ENCODE peak calls at places on chromosomes 4 and X, in six cellular contexts. J, O, D, M, I and Q are unnamed samples.

GRCh38 chrX:133905305-133905704 is 80.1 kb downstream of the GPC3 start:
- DNase-seq in J (no peak), O (no peak), M (no peak), D (no peak), I (no peak), Q (no peak)

GRCh38 chr4:7313991-7314390 is 120.7 kb downstream of the PSAPL1 start:
- DNase-seq in M (no peak), O (no peak), J (no peak), D (no peak), I (no peak), Q (no peak)

GRCh38 chr4:84821064-84821463 is 145.4 kb downstream of the WDFY3 start:
- DNase-seq in J (no peak), M (no peak), D (no peak), O (no peak), I (no peak), Q (no peak)

GRCh38 chr4:11098461-11098860 is 330.2 kb downstream of the HS3ST1 start:
- DNase-seq in O (no peak), M (no peak), J (no peak), D (no peak), I (no peak), Q (no peak)

GRCh38 chr4:42357325-42357724 is 40.0 kb upstream of the SHISA3 start:
- DNase-seq in I (no peak), O (no peak), J (no peak), D (no peak), M (no peak), Q (no peak)

GRCh38 chr4:110516106-110516922 is 40.4 kb downstream of the ENPEP start:
- DNase-seq in J (peak), O (no peak), I (peak), M (peak), D (peak), Q (peak)

GRCh38 chrX:44223150-44223549 is 120.3 kb downstream of the EFHC2 start:
- DNase-seq in D (no peak), O (no peak), M (no peak), J (no peak), I (no peak), Q (peak)

GRCh38 chrX:134949271-134949670 is 41.5 kb upstream of the SMIM10 start:
- DNase-seq in M (no peak), I (no peak), O (no peak), D (no peak), J (no peak), Q (peak)

GRCh38 chr4:86523333-86523732 is 70.8 kb upstream of the PTPN13 start:
- DNase-seq in O (no peak), I (no peak), M (no peak), D (no peak), J (no peak), Q (no peak)

GRCh38 chrX:3550160-3550765 is 163.2 kb downstream of the PRKX start:
- DNase-seq in I (no peak), J (peak), M (no peak), D (no peak), O (no peak), Q (no peak)

GRCh38 chrX:153769865-153770605 is 6.0 kb downstream of the PLXNB3 start:
- DNase-seq in J (peak), D (no peak), I (no peak), O (no peak), M (no peak), Q (no peak)

GRCh38 chr4:37885496-37885895 is 5.4 kb upstream of the TBC1D1 start:
- DNase-seq in O (no peak), M (no peak), D (no peak), I (no peak), J (no peak), Q (peak)

GRCh38 chrX:47179221-47179927 is 14.3 kb upstream of the UBA1 start:
- DNase-seq in J (peak), M (no peak), O (no peak), I (no peak), D (no peak), Q (no peak)

GRCh38 chrX:151722241-151722846 is 6.5 kb downstream of the FATE1 start:
- DNase-seq in O (no peak), M (no peak), J (peak), D (no peak), I (no peak), Q (no peak)

GRCh38 chr4:52051615-52052474 is 741 bp downstream of the SPATA18 start:
- DNase-seq in I (peak), J (peak), O (peak), M (no peak), D (no peak), Q (peak)

GRCh38 chr4:8346838-8347605 is 77.5 kb downstream of the HTRA3 start:
- DNase-seq in I (no peak), D (no peak), O (no peak), M (no peak), J (peak), Q (no peak)

GRCh38 chr4:26050212-26050643 is 136.2 kb downstream of the SMIM20 start:
- DNase-seq in J (no peak), M (no peak), I (no peak), D (no peak), O (no peak), Q (no peak)

GRCh38 chr4:20370284-20370683 is 118.6 kb downstream of the SLIT2 start:
- DNase-seq in M (no peak), J (no peak), D (no peak), O (no peak), I (no peak), Q (peak)

GRCh38 chr4:108292229-108292628 is 123.5 kb upstream of the LEF1 start:
- DNase-seq in J (no peak), D (no peak), O (no peak), M (no peak), I (no peak), Q (no peak)